ENCODE peak calls at places on chromosomes 6 and 20, in eight cellular contexts. C is T follicular helper cell, I is amygdala, N is pancreas, A is NCI-H460, S is prostate gland, G is foreskin fibroblast, Q is HTR-8/SVneo. D is an unnamed sample.
A peak's percentile ranks its signal among the peaks of the same experiment; 100 is the strongest.

GRCh38 chr6:129651291-129651691 is 58.7 kb downstream of the ARHGAP18 start:
- DNase-seq in C (no peak), I (no peak), N (no peak), A (no peak), S (no peak), G (no peak), Q (no peak), D (no peak)

GRCh38 chr20:59333928-59334327 is 33.5 kb downstream of the EDN3 start:
- DNase-seq in C (no peak), I (no peak), N (no peak), A (no peak), S (no peak), G (no peak), Q (no peak), D (peak; percentile 55)

GRCh38 chr6:142030115-142030619 is 102.6 kb upstream of the GJE1 start:
- DNase-seq in C (no peak), I (no peak), N (no peak), A (no peak), S (no peak), G (no peak), Q (no peak), D (no peak)

GRCh38 chr20:49999329-49999728 is 16.5 kb downstream of the SNAI1 start:
- DNase-seq in C (no peak), I (no peak), N (no peak), A (no peak), S (no peak), G (no peak), Q (no peak), D (no peak)

GRCh38 chr6:158290659-158291058 is 21.6 kb upstream of the TULP4 start:
- DNase-seq in C (peak; percentile 37), I (no peak), N (no peak), A (no peak), S (no peak), G (no peak), Q (no peak), D (no peak)

GRCh38 chr20:20482453-20482852 is 114.5 kb downstream of the INSM1 start:
- DNase-seq in C (no peak), I (no peak), N (no peak), A (no peak), S (no peak), G (no peak), Q (no peak), D (no peak)

GRCh38 chr20:4036351-4036750 is 21.0 kb upstream of the RNF24 start:
- DNase-seq in C (no peak), I (no peak), N (no peak), A (no peak), S (no peak), G (no peak), Q (no peak), D (no peak)

GRCh38 chr6:53418288-53418687 is 69.5 kb upstream of the ELOVL5 start:
- DNase-seq in C (no peak), I (no peak), N (no peak), A (no peak), S (no peak), G (no peak), Q (no peak), D (no peak)

GRCh38 chr6:23728707-23729106 is 397.3 kb upstream of the NRSN1 start:
- DNase-seq in C (no peak), I (no peak), N (no peak), A (no peak), S (peak; percentile 34), G (no peak), Q (no peak), D (no peak)

GRCh38 chr6:83872386-83873118 is 13.1 kb downstream of the CYB5R4 start:
- DNase-seq in C (no peak), I (no peak), N (no peak), A (no peak), S (no peak), G (no peak), Q (no peak), D (no peak)

GRCh38 chr20:2122921-2123320 is 21.3 kb downstream of the STK35 start:
- DNase-seq in C (no peak), I (no peak), N (peak; percentile 16), A (no peak), S (no peak), G (no peak), Q (no peak), D (no peak)

GRCh38 chr20:51059862-51060261 is 37.0 kb upstream of the KCNG1 start:
- DNase-seq in C (no peak), I (no peak), N (no peak), A (no peak), S (no peak), G (no peak), Q (no peak), D (no peak)

GRCh38 chr20:53080969-53081871 is 109.1 kb downstream of the TSHZ2 start:
- DNase-seq in C (no peak), I (no peak), N (peak; percentile 60), A (no peak), S (no peak), G (no peak), Q (no peak), D (peak; percentile 47)

GRCh38 chr6:84346372-84346771 is 118.9 kb upstream of the CEP162 start:
- DNase-seq in C (no peak), I (no peak), N (no peak), A (no peak), S (no peak), G (no peak), Q (no peak), D (no peak)

GRCh38 chr6:131029661-131030297 is 33.3 kb downstream of the EPB41L2 start:
- DNase-seq in C (no peak), I (no peak), N (no peak), A (no peak), S (no peak), G (no peak), Q (no peak), D (no peak)

GRCh38 chr20:5741089-5741488 is 9.1 kb upstream of the SHLD1 start:
- DNase-seq in C (no peak), I (no peak), N (no peak), A (no peak), S (no peak), G (no peak), Q (no peak), D (no peak)

GRCh38 chr6:136764522-136764993 is 27.7 kb downstream of the MAP3K5 start:
- DNase-seq in C (no peak), I (no peak), N (no peak), A (no peak), S (no peak), G (no peak), Q (no peak), D (no peak)

GRCh38 chr6:87904041-87904440 is 143.6 kb upstream of the SPACA1 start:
- DNase-seq in C (no peak), I (no peak), N (no peak), A (no peak), S (no peak), G (no peak), Q (no peak), D (no peak)

GRCh38 chr20:45827030-45827652 is at the start of gene TNNC2:
- DNase-seq in C (no peak), I (no peak), N (no peak), A (no peak), S (no peak), G (no peak), Q (no peak), D (no peak)

GRCh38 chr6:53526000-53526399 is 18.9 kb downstream of the GCLC start:
- DNase-seq in C (no peak), I (no peak), N (no peak), A (no peak), S (no peak), G (no peak), Q (no peak), D (no peak)

GRCh38 chr6:133202610-133203343 is 38.4 kb upstream of the EYA4 start:
- DNase-seq in C (no peak), I (no peak), N (no peak), A (no peak), S (no peak), G (no peak), Q (no peak), D (no peak)

GRCh38 chr6:119034827-119035458 is 43.5 kb downstream of the FAM184A start:
- DNase-seq in C (no peak), I (no peak), N (no peak), A (no peak), S (no peak), G (no peak), Q (no peak), D (no peak)

GRCh38 chr6:39347201-39347600 is 24.7 kb upstream of the KCNK16 start:
- DNase-seq in C (no peak), I (no peak), N (no peak), A (no peak), S (no peak), G (no peak), Q (no peak), D (no peak)

GRCh38 chr6:62889240-62889639 is 322.0 kb upstream of the FKBP1C start:
- DNase-seq in C (no peak), I (no peak), N (no peak), A (no peak), S (no peak), G (no peak), Q (no peak), D (no peak)

GRCh38 chr6:105077592-105078463 is 102.0 kb downstream of the POPDC3 start:
- DNase-seq in C (no peak), I (no peak), N (no peak), A (peak; percentile 52), S (no peak), G (peak; percentile 26), Q (peak; percentile 27), D (no peak)

GRCh38 chr6:11585426-11586016 is 48.0 kb downstream of the TMEM170B start:
- DNase-seq in C (no peak), I (no peak), N (no peak), A (peak; percentile 34), S (no peak), G (peak; percentile 56), Q (peak; percentile 54), D (no peak)

GRCh38 chr20:2914160-2914559 is 40.9 kb downstream of the PTPRA start:
- DNase-seq in C (no peak), I (no peak), N (no peak), A (peak; percentile 3), S (no peak), G (no peak), Q (no peak), D (peak; percentile 12)

GRCh38 chr20:43832961-43833360 is 81.7 kb upstream of the TOX2 start:
- DNase-seq in C (no peak), I (no peak), N (no peak), A (no peak), S (no peak), G (no peak), Q (no peak), D (no peak)

GRCh38 chr6:35400901-35401311 is 51.2 kb upstream of the FANCE start:
- DNase-seq in C (no peak), I (no peak), N (peak; percentile 41), A (no peak), S (no peak), G (no peak), Q (no peak), D (peak; percentile 23)

GRCh38 chr6:4864534-4864933 is 88.3 kb downstream of the CDYL start:
- DNase-seq in C (no peak), I (no peak), N (no peak), A (no peak), S (no peak), G (no peak), Q (no peak), D (no peak)

GRCh38 chr6:163720005-163720404 is 305.5 kb downstream of the QKI start:
- DNase-seq in C (no peak), I (no peak), N (no peak), A (no peak), S (no peak), G (no peak), Q (no peak), D (no peak)

GRCh38 chr20:1211954-1212497 is 8.8 kb downstream of the C20orf202 start:
- DNase-seq in C (no peak), I (no peak), N (no peak), A (no peak), S (no peak), G (no peak), Q (no peak), D (no peak)

GRCh38 chr6:123091091-123091895 is 95.3 kb downstream of the CLVS2 start:
- DNase-seq in C (no peak), I (no peak), N (no peak), A (peak; percentile 9), S (peak; percentile 78), G (peak; percentile 78), Q (no peak), D (no peak)

GRCh38 chr20:49230575-49231211 is 11.5 kb downstream of the DDX27 start:
- DNase-seq in C (no peak), I (no peak), N (no peak), A (no peak), S (no peak), G (no peak), Q (peak; percentile 54), D (no peak)